ENCODE peak calls at places on chromosomes 1 and 21, in eight cellular contexts. X, D, O, M, U, A, S and Y are unnamed samples. For H4K20me1 and H3K9me2, the result is how much of the 10 kb centered on the place peaks cover.

GRCh38 chr1:86421601-86422280 is 2.2 kb upstream of the CLCA2 start:
- DNase-seq in X (no peak), D (no peak), O (no peak), M (peak), U (no peak), A (no peak), S (peak), Y (peak)

GRCh38 chr21:32083175-32083574 is 195.7 kb downstream of the MIS18A start:
- DNase-seq in X (no peak), D (no peak), O (no peak), M (no peak), U (no peak), A (no peak), S (no peak), Y (no peak)

GRCh38 chr21:37367301-37367757 is 756 bp downstream of the DYRK1A start:
- DNase-seq in X (peak), D (peak), O (no peak), M (no peak), U (peak), A (no peak), S (peak), Y (peak)

GRCh38 chr1:41638086-41639024 is 153.9 kb upstream of the EDN2 start:
- DNase-seq in X (no peak), D (no peak), O (no peak), M (no peak), U (no peak), A (no peak), S (no peak), Y (no peak)

GRCh38 chr1:168236836-168237611 is 11.2 kb downstream of the SFT2D2 start:
- DNase-seq in X (no peak), D (no peak), O (no peak), M (no peak), U (no peak), A (no peak), S (no peak), Y (no peak)

GRCh38 chr1:67889940-67890567 is 56.8 kb upstream of the GNG12 start:
- DNase-seq in X (no peak), D (no peak), O (peak), M (no peak), U (peak), A (no peak), S (peak), Y (peak)

GRCh38 chr1:11749203-11749689 is 12.7 kb upstream of the C1orf167 start:
- DNase-seq in X (no peak), D (peak), O (peak), M (peak), U (peak), A (peak), S (peak), Y (peak)

GRCh38 chr1:227257964-227258363 is 60.3 kb downstream of the CDC42BPA start:
- DNase-seq in X (no peak), D (no peak), O (no peak), M (no peak), U (no peak), A (peak), S (no peak), Y (no peak)

GRCh38 chr1:4689271-4689935 is 35.0 kb downstream of the AJAP1 start:
- DNase-seq in X (no peak), D (no peak), O (no peak), M (no peak), U (no peak), A (no peak), S (no peak), Y (no peak)

GRCh38 chr1:208170252-208170651 is 73.9 kb downstream of the PLXNA2 start:
- DNase-seq in X (no peak), D (no peak), O (no peak), M (no peak), U (no peak), A (no peak), S (no peak), Y (no peak)

GRCh38 chr1:116869611-116870010 is 40.1 kb upstream of the PTGFRN start:
- DNase-seq in X (no peak), D (no peak), O (no peak), M (no peak), U (no peak), A (no peak), S (no peak), Y (no peak)

GRCh38 chr1:235411489-235412486 is 44.6 kb downstream of the TBCE start:
- DNase-seq in X (no peak), D (no peak), O (no peak), M (no peak), U (no peak), A (peak), S (no peak), Y (peak)

GRCh38 chr21:46515109-46515508 is 56.4 kb downstream of the DIP2A start:
- DNase-seq in X (peak), D (no peak), O (no peak), M (peak), U (no peak), A (no peak), S (no peak), Y (peak)

GRCh38 chr1:150444232-150444631 is 43.0 kb upstream of the TARS2 start:
- DNase-seq in X (no peak), D (no peak), O (no peak), M (no peak), U (no peak), A (no peak), S (no peak), Y (no peak)

GRCh38 chr1:162690672-162691434 is 58.6 kb downstream of the DDR2 start:
- DNase-seq in X (no peak), D (no peak), O (peak), M (no peak), U (peak), A (peak), S (peak), Y (peak)

GRCh38 chr21:10464975-10465374 is 56.4 kb upstream of the TPTE start:
- DNase-seq in X (no peak), D (no peak), O (no peak), M (peak), U (no peak), A (no peak), S (no peak), Y (no peak)

GRCh38 chr1:162213281-162213909 is 143.9 kb downstream of the NOS1AP start:
- DNase-seq in X (no peak), D (no peak), O (no peak), M (no peak), U (peak), A (peak), S (no peak), Y (peak)

GRCh38 chr1:184150776-184151531 is 99.4 kb downstream of the TSEN15 start:
- DNase-seq in X (no peak), D (no peak), O (no peak), M (no peak), U (no peak), A (no peak), S (no peak), Y (peak)

GRCh38 chr1:115654663-115655306 is 13.0 kb downstream of the VANGL1 start:
- DNase-seq in X (no peak), D (no peak), O (no peak), M (no peak), U (no peak), A (peak), S (peak), Y (no peak)

GRCh38 chr21:42082501-42083360 is 11.6 kb downstream of the UMODL1 start:
- DNase-seq in X (no peak), D (no peak), O (no peak), M (no peak), U (no peak), A (no peak), S (no peak), Y (no peak)

GRCh38 chr1:6028042-6028895 is 17.4 kb upstream of the KCNAB2 start:
- DNase-seq in X (no peak), D (no peak), O (no peak), M (no peak), U (no peak), A (no peak), S (no peak), Y (no peak)

GRCh38 chr21:33964706-33965325 is 49.2 kb upstream of the ATP5PO start:
- DNase-seq in X (no peak), D (no peak), O (no peak), M (no peak), U (no peak), A (no peak), S (no peak), Y (peak)

GRCh38 chr1:160547371-160547901 is 24.4 kb upstream of the SLAMF6 start:
- DNase-seq in X (no peak), D (no peak), O (no peak), M (peak), U (no peak), A (no peak), S (no peak), Y (no peak)

GRCh38 chr1:28915036-28915895 is 897 bp downstream of the EPB41 start:
- DNase-seq in X (peak), D (peak), O (no peak), M (peak), U (peak), A (peak), S (peak), Y (peak)

GRCh38 chr21:45100866-45101265 is 26.5 kb downstream of the ADARB1 start:
- DNase-seq in X (no peak), D (no peak), O (no peak), M (no peak), U (no peak), A (no peak), S (no peak), Y (no peak)

GRCh38 chr21:45105906-45106485 is 31.6 kb downstream of the ADARB1 start:
- DNase-seq in X (no peak), D (no peak), O (no peak), M (no peak), U (no peak), A (no peak), S (no peak), Y (no peak)

GRCh38 chr21:45102391-45102932 is 28.1 kb downstream of the ADARB1 start:
- DNase-seq in X (peak), D (no peak), O (peak), M (peak), U (no peak), A (peak), S (peak), Y (peak)

GRCh38 chr21:45104560-45104959 is 30.2 kb downstream of the ADARB1 start:
- DNase-seq in X (no peak), D (no peak), O (no peak), M (no peak), U (no peak), A (no peak), S (no peak), Y (peak)

GRCh38 chr21:45103966-45104520 is 29.7 kb downstream of the ADARB1 start:
- DNase-seq in X (no peak), D (no peak), O (no peak), M (no peak), U (no peak), A (no peak), S (no peak), Y (no peak)
- H4K20me1 ChIP-seq in X (under half), D (under half), O (under half), M (under half), U (under half), A (under half), S (under half), Y (under half)

DNA sequence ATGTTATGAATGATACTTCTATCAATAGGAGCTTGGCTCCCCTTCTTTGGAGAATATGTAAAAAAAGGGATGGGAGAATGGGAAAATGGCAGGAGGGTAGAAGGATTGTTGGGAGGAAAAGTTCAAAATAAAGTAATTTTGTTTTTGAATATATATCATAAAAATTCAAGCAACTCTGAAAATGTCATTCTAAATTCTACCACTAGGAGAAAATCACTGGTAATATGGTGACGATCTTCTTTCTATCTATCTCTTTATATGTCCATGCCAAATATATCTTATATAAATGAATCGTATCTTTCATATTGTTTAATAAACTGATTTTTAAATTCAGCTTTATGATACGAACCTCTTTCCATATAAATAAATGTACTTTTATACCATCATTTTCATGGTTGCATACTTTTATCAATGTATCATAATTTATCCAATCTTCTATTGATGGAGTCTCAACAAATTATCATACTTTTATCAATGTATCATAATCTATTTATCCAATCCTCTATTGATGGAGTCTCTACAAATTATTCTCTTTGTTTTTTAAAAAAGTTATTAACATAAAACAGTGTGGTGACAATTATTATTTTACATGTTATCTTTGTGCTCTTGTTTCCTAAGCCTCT is 73.7 kb upstream of the MARK1 start:
- DNase-seq in X (no peak), D (no peak), O (peak), M (peak), U (no peak), A (peak), S (no peak), Y (no peak)
- H3K9me2 ChIP-seq in X (under half), D (under half), O (under half), M (under half), U (under half), A (under half), S (under half), Y (under half)

GRCh38 chr1:9309991-9310390 is 17.3 kb downstream of the SPSB1 start:
- DNase-seq in X (no peak), D (no peak), O (no peak), M (no peak), U (no peak), A (no peak), S (no peak), Y (no peak)

GRCh38 chr1:9312183-9312582 is 19.5 kb downstream of the SPSB1 start:
- DNase-seq in X (no peak), D (no peak), O (no peak), M (no peak), U (no peak), A (no peak), S (no peak), Y (no peak)

GRCh38 chr1:9313576-9313975 is 20.9 kb downstream of the SPSB1 start:
- DNase-seq in X (no peak), D (no peak), O (no peak), M (no peak), U (no peak), A (no peak), S (no peak), Y (no peak)

GRCh38 chr1:9311029-9311428 is 18.3 kb downstream of the SPSB1 start:
- DNase-seq in X (no peak), D (no peak), O (no peak), M (no peak), U (no peak), A (no peak), S (no peak), Y (no peak)

GRCh38 chr1:9311489-9311888 is 18.8 kb downstream of the SPSB1 start:
- DNase-seq in X (no peak), D (no peak), O (no peak), M (no peak), U (no peak), A (no peak), S (no peak), Y (no peak)
- H4K20me1 ChIP-seq in X (under half), D (under half), O (under half), M (under half), U (half or more), A (under half), S (under half), Y (under half)

GRCh38 chr1:196660912-196661311 is 9.1 kb downstream of the CFH start:
- DNase-seq in X (peak), D (peak), O (peak), M (peak), U (peak), A (peak), S (no peak), Y (peak)
- H3K9me2 ChIP-seq in X (under half), D (under half), O (under half), M (under half), U (under half), A (under half), S (under half), Y (under half)

DNA sequence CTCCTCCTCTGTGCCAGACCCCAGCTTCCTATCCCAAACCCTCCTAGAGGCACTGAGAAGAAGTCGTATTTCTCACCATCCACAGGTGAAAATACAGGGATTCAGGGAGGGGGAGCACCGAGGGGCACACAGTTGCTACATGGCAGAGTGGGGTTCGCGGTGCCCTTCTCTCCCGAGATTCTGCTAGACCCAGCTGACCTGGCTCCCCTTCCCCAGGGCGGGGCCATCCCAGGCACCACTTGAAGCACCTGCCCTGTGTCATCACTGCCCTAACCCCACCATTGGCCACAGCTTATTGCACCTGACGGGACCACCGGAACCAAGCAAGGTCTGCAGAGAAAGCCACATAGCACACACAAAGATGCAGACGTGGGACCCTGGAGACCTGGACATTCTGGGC is 30.5 kb downstream of the SDC3 start:
- DNase-seq in X (no peak), D (no peak), O (no peak), M (no peak), U (no peak), A (no peak), S (no peak), Y (no peak)
- H4K20me1 ChIP-seq in X (under half), D (under half), O (under half), M (under half), U (under half), A (under half), S (under half), Y (under half)

DNA sequence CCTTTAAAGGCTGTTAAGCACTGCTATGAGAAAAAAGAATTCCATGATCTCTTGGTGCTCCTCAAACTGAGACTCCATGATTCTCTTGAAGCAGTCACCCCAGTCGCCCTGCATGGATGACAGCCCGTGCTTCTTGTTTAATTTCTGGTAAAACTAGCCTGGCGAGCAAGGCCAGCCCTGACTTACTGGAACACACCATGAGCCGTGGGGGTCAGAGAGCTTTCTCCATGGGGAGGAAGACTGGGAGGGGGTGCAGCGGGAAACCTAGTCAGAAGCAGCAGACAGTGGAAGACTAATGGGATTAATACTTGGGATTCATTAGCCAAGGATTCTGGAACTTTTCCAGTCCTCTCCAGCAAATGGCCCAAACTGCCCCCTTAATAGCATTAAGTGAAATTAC is 57.1 kb upstream of the LRRN2 start:
- DNase-seq in X (no peak), D (no peak), O (no peak), M (no peak), U (no peak), A (no peak), S (no peak), Y (no peak)
- H3K9me2 ChIP-seq in X (under half), D (under half), O (under half), M (under half), U (under half), A (under half), S (under half), Y (under half)

GRCh38 chr1:30895382-30895941 is 13.1 kb downstream of the SDC3 start:
- DNase-seq in X (no peak), D (no peak), O (no peak), M (no peak), U (no peak), A (no peak), S (no peak), Y (no peak)

GRCh38 chr1:30892671-30893073 is 15.9 kb downstream of the SDC3 start:
- DNase-seq in X (no peak), D (no peak), O (no peak), M (no peak), U (peak), A (no peak), S (no peak), Y (no peak)

GRCh38 chr1:30895942-30896660 is 12.5 kb downstream of the SDC3 start:
- DNase-seq in X (no peak), D (no peak), O (no peak), M (no peak), U (no peak), A (no peak), S (no peak), Y (no peak)

GRCh38 chr1:30893776-30894507 is 14.6 kb downstream of the SDC3 start:
- DNase-seq in X (no peak), D (no peak), O (no peak), M (no peak), U (no peak), A (no peak), S (no peak), Y (no peak)

DNA sequence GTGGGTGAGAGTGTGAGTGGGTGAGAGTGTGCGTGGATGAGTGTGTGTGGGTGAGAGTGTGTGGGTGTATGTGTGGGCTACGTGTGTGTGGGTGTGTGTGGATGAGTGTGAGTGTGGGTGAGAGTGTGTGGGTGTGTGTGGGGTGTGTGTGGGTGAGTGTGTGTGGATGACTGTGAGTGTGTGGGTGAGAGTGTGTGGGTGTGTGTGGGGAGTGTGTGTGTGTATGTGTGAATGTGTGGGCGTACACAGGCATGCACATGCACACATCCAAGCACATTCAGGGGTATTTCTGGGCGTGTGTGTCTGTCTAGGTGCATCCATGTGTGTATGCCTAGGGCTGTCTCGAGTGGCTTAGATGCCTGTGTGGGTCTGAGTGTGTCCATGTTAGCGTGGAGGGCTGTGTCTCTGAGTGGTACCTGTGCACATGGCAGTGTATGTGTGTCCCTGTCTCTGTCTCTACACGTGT is 14.0 kb downstream of the SDC3 start:
- DNase-seq in X (no peak), D (no peak), O (no peak), M (no peak), U (no peak), A (no peak), S (no peak), Y (no peak)
- H4K20me1 ChIP-seq in X (under half), D (under half), O (under half), M (under half), U (under half), A (under half), S (under half), Y (under half)

DNA sequence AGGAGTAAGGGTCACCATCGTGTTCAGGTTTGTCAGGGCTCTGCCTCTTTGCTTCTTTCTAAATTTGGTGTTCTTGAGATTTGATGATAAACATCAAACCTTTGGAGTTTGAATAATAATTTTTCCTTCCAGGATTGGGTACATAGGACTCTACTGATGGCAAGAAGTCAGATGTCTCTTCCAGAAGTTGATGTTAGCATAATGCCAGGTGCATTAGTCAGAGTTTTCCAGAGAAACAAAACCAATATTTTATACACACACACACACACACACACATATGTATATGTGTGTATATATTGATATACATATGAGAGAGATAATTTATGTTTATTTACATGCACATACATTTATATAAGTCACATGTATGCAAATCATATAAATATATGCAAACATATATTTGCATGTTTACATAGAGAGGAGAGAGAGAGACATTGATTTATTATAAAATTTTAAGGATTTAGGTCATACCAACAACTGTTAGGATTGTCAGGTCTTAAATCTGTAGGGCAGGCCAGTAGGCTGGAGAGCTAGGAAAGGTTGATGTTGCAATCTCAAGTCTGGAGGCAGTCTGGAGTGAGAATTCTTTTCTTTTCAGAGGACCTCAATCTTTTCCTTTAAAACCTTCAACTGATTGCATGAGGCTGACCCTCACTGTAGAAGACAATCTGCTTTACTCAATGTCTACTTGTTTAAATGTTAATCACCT is 199.2 kb downstream of the HLX start:
- DNase-seq in X (no peak), D (no peak), O (no peak), M (no peak), U (no peak), A (no peak), S (no peak), Y (peak)
- H3K9me2 ChIP-seq in X (under half), D (under half), O (under half), M (under half), U (under half), A (under half), S (under half), Y (under half)